ENCODE peak calls at places on chromosomes 4 and X, in four cellular contexts. S, E, H and X are unnamed samples.

GRCh38 chr4:118904418-118904817 is 15.8 kb downstream of the SYNPO2 start:
- DNase-seq in S (no peak), E (no peak), H (no peak), X (no peak)

GRCh38 chrX:150063673-150064072 is 125.4 kb upstream of the EOLA2 start:
- DNase-seq in S (no peak), E (no peak), H (no peak), X (no peak)

GRCh38 chr4:3243066-3243775 is 5.7 kb upstream of the MSANTD1 start:
- DNase-seq in S (no peak), E (no peak), H (no peak), X (no peak)

GRCh38 chrX:109890910-109891502 is 111.9 kb upstream of the TMEM164 start:
- DNase-seq in S (no peak), E (peak), H (peak), X (peak)

GRCh38 chr4:184016742-184017668 is 111.9 kb downstream of the STOX2 start:
- DNase-seq in S (no peak), E (no peak), H (no peak), X (no peak)

GRCh38 chr4:4855293-4856070 is 4.0 kb upstream of the MSX1 start:
- DNase-seq in S (peak), E (no peak), H (no peak), X (no peak)

GRCh38 chr4:125013891-125014290 is 300.9 kb upstream of the FAT4 start:
- DNase-seq in S (no peak), E (peak), H (no peak), X (no peak)

GRCh38 chr4:53235547-53235946 is 130.3 kb downstream of the SCFD2 start:
- DNase-seq in S (no peak), E (no peak), H (no peak), X (no peak)

GRCh38 chr4:38663021-38663800 is 788 bp upstream of the KLF3 start:
- DNase-seq in S (peak), E (no peak), H (no peak), X (peak)

GRCh38 chr4:75630174-75630931 is at the start of gene CDKL2:
- DNase-seq in S (peak), E (peak), H (peak), X (peak)

GRCh38 chr4:14143892-14144291 is 516.4 kb upstream of the BOD1L1 start:
- DNase-seq in S (no peak), E (no peak), H (no peak), X (no peak)

GRCh38 chrX:150715180-150715579 is 22.0 kb downstream of the MTMR1 start:
- DNase-seq in S (no peak), E (no peak), H (no peak), X (no peak)

GRCh38 chrX:9131066-9131465 is 97.1 kb upstream of the FAM9B start:
- DNase-seq in S (no peak), E (no peak), H (no peak), X (no peak)

GRCh38 chr4:81905966-81906365 is 434.3 kb upstream of the RASGEF1B start:
- DNase-seq in S (no peak), E (no peak), H (no peak), X (no peak)

GRCh38 chr4:101670897-101671296 is 119.6 kb upstream of the BANK1 start:
- DNase-seq in S (no peak), E (no peak), H (no peak), X (no peak)

GRCh38 chr4:147174561-147174960 is 228.9 kb upstream of the TTC29 start:
- DNase-seq in S (no peak), E (no peak), H (no peak), X (no peak)

GRCh38 chr4:142354041-142354440 is 492.1 kb downstream of the INPP4B start:
- DNase-seq in S (no peak), E (no peak), H (no peak), X (no peak)

GRCh38 chr4:160981083-160981482 is 1182.7 kb downstream of the FSTL5 start:
- DNase-seq in S (no peak), E (no peak), H (no peak), X (no peak)

GRCh38 chr4:52076731-52077130 is 25.6 kb downstream of the SPATA18 start:
- DNase-seq in S (no peak), E (no peak), H (no peak), X (peak)

GRCh38 chrX:34884693-34885277 is 57.8 kb upstream of the FAM47B start:
- DNase-seq in S (no peak), E (peak), H (no peak), X (no peak)

GRCh38 chr4:152356428-152357034 is 179.4 kb downstream of the FBXW7 start:
- DNase-seq in S (no peak), E (peak), H (no peak), X (no peak)
- TF ChIP-seq CTCF in S (no peak), E (no peak), H (no peak), X (no peak)

DNA sequence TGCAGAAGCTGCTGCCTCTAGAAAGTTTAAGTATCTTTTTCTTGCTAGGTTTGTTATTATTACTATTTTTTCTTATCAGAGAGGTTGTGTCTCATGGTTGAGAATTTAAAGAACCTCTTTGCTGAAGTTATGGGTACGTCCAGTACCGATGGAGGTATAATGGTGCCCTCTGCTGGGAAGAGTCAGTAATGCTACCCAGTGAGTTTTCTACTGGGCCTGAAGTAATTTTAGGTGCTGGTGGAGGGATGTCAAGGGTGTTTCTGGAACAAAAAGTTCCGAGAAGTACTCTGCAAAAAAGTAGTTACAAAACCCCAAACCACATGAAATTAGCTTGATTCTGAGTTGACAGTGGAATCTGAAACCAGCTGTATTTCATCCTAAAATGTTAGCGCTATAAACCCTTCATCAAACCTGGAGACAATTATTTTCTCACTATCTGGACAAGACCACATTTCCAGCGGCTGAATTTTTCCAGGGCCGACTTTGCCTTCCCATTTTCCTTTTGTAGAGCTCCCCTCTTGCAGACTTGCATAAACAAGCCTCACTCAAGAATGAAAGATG is 102.5 kb upstream of the MID1 start:
- DNase-seq in S (no peak), E (peak), H (peak), X (peak)
- TF ChIP-seq CTCF in S (peak), E (peak), H (peak), X (peak)

GRCh38 chr4:139761461-139761860 is 95.8 kb downstream of the MGST2 start:
- DNase-seq in S (no peak), E (peak), H (no peak), X (no peak)
- TF ChIP-seq CTCF in S (no peak), E (peak), H (no peak), X (no peak)

GRCh38 chr4:165345663-165346417 is 18.4 kb downstream of the MSMO1 start:
- DNase-seq in S (no peak), E (no peak), H (no peak), X (no peak)
- TF ChIP-seq CTCF in S (no peak), E (peak), H (no peak), X (no peak)